ENCODE peak calls at places on chromosomes 4 and X, in eight cellular contexts. S, R, V, B, M, W, G and I are unnamed samples.

GRCh38 chrX:111568356-111568755 is 56.9 kb downstream of the SERTM2 start:
- DNase-seq in S (peak; percentile 7), R (no peak), V (no peak), B (peak; percentile 1), M (no peak), W (no peak), G (no peak), I (peak; percentile 1)

GRCh38 chrX:44568196-44568595 is 25.5 kb upstream of the FUNDC1 start:
- DNase-seq in S (peak; percentile 43), R (no peak), V (peak; percentile 48), B (peak; percentile 69), M (no peak), W (no peak), G (no peak), I (no peak)

GRCh38 chr4:123822353-123822752 is 425.8 kb downstream of the SPRY1 start:
- DNase-seq in S (no peak), R (no peak), V (no peak), B (no peak), M (no peak), W (no peak), G (no peak), I (no peak)

GRCh38 chr4:78691333-78691732 is 84.8 kb upstream of the BMP2K start:
- DNase-seq in S (no peak), R (no peak), V (no peak), B (no peak), M (no peak), W (no peak), G (no peak), I (no peak)

GRCh38 chrX:50643525-50644137 is 170.4 kb downstream of the SHROOM4 start:
- DNase-seq in S (peak; percentile 17), R (no peak), V (no peak), B (no peak), M (no peak), W (no peak), G (no peak), I (no peak)

GRCh38 chr4:153261922-153262321 is 57.7 kb downstream of the TRIM2 start:
- DNase-seq in S (no peak), R (no peak), V (no peak), B (no peak), M (no peak), W (no peak), G (no peak), I (no peak)

GRCh38 chr4:140686799-140687198 is 69.4 kb downstream of the TBC1D9 start:
- DNase-seq in S (no peak), R (no peak), V (no peak), B (no peak), M (no peak), W (no peak), G (no peak), I (no peak)

GRCh38 chr4:118417325-118417724 is 64.5 kb upstream of the PRSS12 start:
- DNase-seq in S (no peak), R (no peak), V (no peak), B (peak; percentile 34), M (no peak), W (no peak), G (no peak), I (peak; percentile 73)

GRCh38 chr4:98514930-98515809 is 143.2 kb downstream of the TSPAN5 start:
- DNase-seq in S (no peak), R (no peak), V (peak; percentile 28), B (no peak), M (no peak), W (no peak), G (no peak), I (no peak)

GRCh38 chr4:112403072-112403945 is 106.1 kb downstream of the ALPK1 start:
- DNase-seq in S (peak; percentile 14), R (no peak), V (no peak), B (peak; percentile 8), M (no peak), W (no peak), G (no peak), I (no peak)